ENCODE peak calls at places on chromosomes 5 and 9, in four cellular contexts. One of them, this sample, is unnamed.

GRCh38 chr9:117796681-117797080 is 92.5 kb downstream of the TLR4 start:
- DNase-seq in MM.1S: no peak
- DNase-seq in mammary epithelial cell: no peak
- DNase-seq in fibroblast of lung: peak
- DNase-seq in this sample: no peak

GRCh38 chr5:56639491-56639890 is 175.9 kb upstream of the MAP3K1 start:
- DNase-seq in fibroblast of lung: no peak
- DNase-seq in MM.1S: no peak
- DNase-seq in mammary epithelial cell: no peak
- DNase-seq in this sample: no peak

GRCh38 chr5:59107692-59108091 is 524.8 kb downstream of the RAB3C start:
- DNase-seq in MM.1S: no peak
- DNase-seq in mammary epithelial cell: peak
- DNase-seq in fibroblast of lung: no peak
- DNase-seq in this sample: no peak

GRCh38 chr5:52481216-52481615 is 306.5 kb upstream of the ITGA1 start:
- DNase-seq in fibroblast of lung: no peak
- DNase-seq in MM.1S: no peak
- DNase-seq in mammary epithelial cell: peak
- DNase-seq in this sample: no peak

GRCh38 chr9:36141761-36142160 is 5.2 kb downstream of the GLIPR2 start:
- DNase-seq in MM.1S: no peak
- DNase-seq in mammary epithelial cell: no peak
- DNase-seq in fibroblast of lung: no peak
- DNase-seq in this sample: no peak

GRCh38 chr9:123487944-123488343 is 131.9 kb downstream of the CRB2 start:
- DNase-seq in mammary epithelial cell: no peak
- DNase-seq in fibroblast of lung: no peak
- DNase-seq in MM.1S: no peak
- DNase-seq in this sample: peak

GRCh38 chr5:80128129-80128528 is 93.0 kb downstream of the THBS4 start:
- DNase-seq in mammary epithelial cell: no peak
- DNase-seq in fibroblast of lung: peak
- DNase-seq in MM.1S: no peak
- DNase-seq in this sample: no peak

GRCh38 chr5:34703767-34704324 is 47.7 kb downstream of the RAI14 start:
- DNase-seq in MM.1S: no peak
- DNase-seq in fibroblast of lung: no peak
- DNase-seq in mammary epithelial cell: no peak
- DNase-seq in this sample: peak

GRCh38 chr5:168432903-168433302 is 53.4 kb upstream of the RARS1 start:
- DNase-seq in MM.1S: no peak
- DNase-seq in mammary epithelial cell: no peak
- DNase-seq in fibroblast of lung: no peak
- DNase-seq in this sample: no peak

GRCh38 chr5:122257000-122257399 is 55.0 kb upstream of the SNCAIP start:
- DNase-seq in fibroblast of lung: no peak
- DNase-seq in mammary epithelial cell: no peak
- DNase-seq in MM.1S: no peak
- DNase-seq in this sample: no peak

DNA sequence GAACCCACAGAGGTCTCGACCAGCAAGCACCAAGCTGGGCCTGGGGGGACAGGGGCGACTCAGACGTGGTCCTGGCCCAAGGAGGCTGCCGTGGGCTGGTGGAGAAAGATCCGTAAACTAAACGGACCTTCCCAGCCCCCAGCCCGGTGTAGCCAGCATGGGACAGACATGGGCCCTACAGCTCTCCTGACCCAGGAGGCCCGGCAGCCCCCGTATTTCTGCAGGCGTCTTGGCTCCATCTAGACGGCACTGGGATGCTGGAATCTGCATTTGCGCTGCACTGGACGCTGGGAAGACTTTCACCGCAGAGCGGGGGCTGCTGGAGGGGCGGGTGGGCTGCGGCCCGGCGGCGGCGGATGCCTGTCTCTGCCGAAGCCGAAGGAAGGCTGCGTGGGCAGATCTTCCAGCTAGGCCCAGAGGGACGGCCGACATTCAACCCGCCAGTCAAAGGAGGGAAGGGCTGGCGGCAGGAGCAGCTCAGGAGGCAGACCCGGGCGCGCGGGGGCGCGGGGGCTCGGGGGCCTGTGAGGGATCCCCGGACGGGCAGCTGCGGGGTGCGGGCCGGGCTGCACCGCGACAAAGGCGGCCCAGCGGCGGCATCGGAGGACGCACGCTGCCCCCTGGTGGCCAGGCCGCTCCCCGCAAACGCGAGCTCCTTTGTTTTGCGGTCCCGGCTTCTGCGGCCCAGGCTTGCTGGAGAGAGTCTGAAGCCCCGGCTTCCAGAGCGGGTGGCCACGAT is 266.2 kb downstream of the NSG2 start:
- DNase-seq in fibroblast of lung: peak
- DNase-seq in mammary epithelial cell: peak
- DNase-seq in MM.1S: peak
- DNase-seq in this sample: peak
- H3K4me3 ChIP-seq in fibroblast of lung: no peak
- H3K4me3 ChIP-seq in mammary epithelial cell: peak
- H3K4me3 ChIP-seq in MM.1S: peak
- H3K4me3 ChIP-seq in this sample: peak

GRCh38 chr5:141383345-141383744 is 803 bp downstream of the PCDHGA7 start:
- DNase-seq in MM.1S: no peak
- DNase-seq in fibroblast of lung: no peak
- DNase-seq in mammary epithelial cell: no peak
- DNase-seq in this sample: no peak
- TF ChIP-seq EZH2 in MM.1S: no peak
- TF ChIP-seq EZH2 in fibroblast of lung: no peak
- TF ChIP-seq EZH2 in mammary epithelial cell: no peak
- TF ChIP-seq EZH2 in this sample: no peak

DNA sequence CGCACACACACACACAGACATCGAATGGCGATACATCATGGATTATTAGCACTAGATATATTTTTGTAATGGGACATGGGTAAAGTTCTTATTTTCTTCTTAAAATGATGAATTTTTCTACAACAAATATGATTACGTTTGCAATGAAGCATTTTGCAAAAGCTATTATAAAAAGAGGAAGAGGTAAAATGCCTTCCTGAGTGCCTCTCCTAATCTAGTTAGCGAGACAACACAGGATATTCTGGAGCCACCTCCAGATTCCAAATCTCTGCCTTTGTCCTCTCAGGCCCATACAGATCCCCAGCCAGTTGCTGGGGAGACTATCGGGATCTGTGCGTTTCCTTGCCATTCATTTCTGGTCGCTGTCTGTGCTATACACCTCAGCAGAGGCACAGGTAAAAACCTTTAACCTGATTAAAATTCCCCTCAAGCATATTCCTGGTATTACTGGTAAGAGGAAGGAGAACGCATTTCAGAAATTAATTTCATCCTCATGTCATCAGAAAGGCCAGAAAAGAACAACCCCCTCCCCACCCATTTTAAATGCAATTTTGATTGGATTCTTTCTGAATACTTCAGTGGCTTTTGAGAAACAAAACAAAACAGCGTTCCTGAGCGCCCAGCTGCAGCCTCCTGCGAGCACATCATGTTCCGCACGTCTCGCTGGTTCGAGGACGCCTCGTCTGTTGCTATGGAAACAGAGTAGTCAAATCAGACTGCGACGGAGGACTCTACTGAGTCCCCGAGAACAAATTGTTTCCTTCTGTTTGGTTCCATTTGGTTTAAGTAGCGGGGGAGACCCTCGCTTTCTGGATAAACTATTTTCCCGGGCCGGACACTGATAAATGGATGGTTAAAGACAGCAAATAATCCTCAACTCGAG is 69.3 kb downstream of the SLC28A3 start:
- DNase-seq in MM.1S: no peak
- DNase-seq in mammary epithelial cell: no peak
- DNase-seq in fibroblast of lung: peak
- DNase-seq in this sample: peak
- H3K4me3 ChIP-seq in MM.1S: no peak
- H3K4me3 ChIP-seq in mammary epithelial cell: no peak
- H3K4me3 ChIP-seq in fibroblast of lung: peak
- H3K4me3 ChIP-seq in this sample: peak

DNA sequence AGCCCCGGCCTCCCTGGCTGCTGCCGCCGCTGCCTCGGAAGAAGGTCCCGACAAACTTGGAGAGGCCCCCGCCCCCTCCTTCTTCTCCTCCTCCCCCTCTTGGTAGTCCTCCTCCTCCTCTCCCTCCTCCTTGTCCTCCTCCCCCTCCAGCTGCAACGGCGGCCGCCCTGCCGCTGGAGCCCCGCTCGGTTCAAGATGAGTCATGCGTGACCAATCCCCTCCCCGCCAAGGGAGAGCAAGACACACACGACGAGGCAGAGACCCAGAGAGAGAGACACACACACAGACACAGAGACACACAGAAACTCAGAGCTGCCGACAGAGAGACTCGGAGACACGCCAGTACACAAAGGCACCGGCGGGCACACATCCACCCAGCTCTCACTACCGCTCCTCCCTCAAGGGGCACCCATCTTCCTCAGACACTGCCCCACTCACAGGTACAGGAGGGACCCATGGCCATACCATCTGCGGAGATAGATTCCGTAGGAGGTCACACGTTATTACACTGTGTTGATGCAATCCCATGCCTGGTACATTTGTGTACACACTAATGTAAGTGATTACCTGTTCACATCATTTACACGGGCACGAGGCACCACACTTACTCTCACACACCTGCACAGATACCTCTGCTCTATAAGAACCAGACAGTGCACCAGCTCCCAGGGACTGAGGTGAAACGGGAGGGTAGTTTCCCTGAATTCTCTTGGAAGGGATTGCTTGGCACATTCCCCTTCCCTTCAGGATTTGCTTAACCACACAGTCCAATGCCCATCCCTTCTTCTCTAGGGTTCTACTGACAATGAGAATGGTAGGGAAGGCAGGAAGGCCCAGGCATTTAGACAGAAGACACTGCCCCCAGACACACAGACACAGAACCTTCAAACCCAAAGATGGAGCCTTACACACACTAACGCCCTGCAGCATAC is at the start of gene LHX6:
- DNase-seq in mammary epithelial cell: peak
- DNase-seq in MM.1S: no peak
- DNase-seq in fibroblast of lung: peak
- DNase-seq in this sample: peak
- TF ChIP-seq EZH2 in mammary epithelial cell: peak
- TF ChIP-seq EZH2 in MM.1S: no peak
- TF ChIP-seq EZH2 in fibroblast of lung: peak
- TF ChIP-seq EZH2 in this sample: peak

GRCh38 chr9:124853605-124854143 is 414 bp downstream of the WDR38 start:
- DNase-seq in mammary epithelial cell: no peak
- DNase-seq in MM.1S: no peak
- DNase-seq in fibroblast of lung: no peak
- DNase-seq in this sample: no peak
- H3K4me3 ChIP-seq in mammary epithelial cell: peak
- H3K4me3 ChIP-seq in MM.1S: peak
- H3K4me3 ChIP-seq in fibroblast of lung: peak
- H3K4me3 ChIP-seq in this sample: peak

This sample was measured in neural progenitor cell.